ENCODE peak calls at places on chromosomes 13 and 19, in seven cellular contexts. G is Calu3; L is activated gamma-delta T cell treated with anti-CD3 and anti-CD28 coated beads, Interleukin-2, amount 50 U/mL, for 16 hours; K is NCI-H146; D is HCT116; F is transverse colon; E is GM12878. M is an unnamed sample.
A peak's percentile ranks its signal among the peaks of the same experiment; 100 is the strongest.

GRCh38 chr19:54684537-54684936 is 21.8 kb downstream of the LILRB4 start:
- DNase-seq in G (peak; percentile 37), L (no peak), K (no peak), D (no peak), F (no peak), E (no peak), M (no peak)

GRCh38 chr13:113001251-113002140 is 32.5 kb downstream of the MCF2L start:
- DNase-seq in G (peak; percentile 58), L (no peak), K (peak; percentile 92), D (no peak), F (peak; percentile 41), E (no peak), M (peak; percentile 55)

GRCh38 chr13:100547805-100548204 is 40.8 kb downstream of the GGACT start:
- DNase-seq in G (no peak), L (no peak), K (no peak), D (no peak), F (no peak), E (no peak), M (no peak)

GRCh38 chr19:1538978-1539377 is 15.1 kb downstream of the PLK5 start:
- DNase-seq in G (no peak), L (no peak), K (no peak), D (no peak), F (no peak), E (no peak), M (no peak)

GRCh38 chr19:55116232-55117062 is 990 bp downstream of the PPP1R12C start:
- DNase-seq in G (peak; percentile 28), L (peak; percentile 22), K (peak; percentile 31), D (no peak), F (peak; percentile 69), E (no peak), M (no peak)

GRCh38 chr13:80341098-80341701 is at the start of gene SPRY2:
- DNase-seq in G (peak; percentile 75), L (peak; percentile 36), K (peak; percentile 88), D (peak; percentile 68), F (peak; percentile 94), E (no peak), M (peak; percentile 93)

GRCh38 chr19:49718511-49718910 is 27.6 kb downstream of the CPT1C start:
- DNase-seq in G (no peak), L (no peak), K (no peak), D (no peak), F (no peak), E (no peak), M (no peak)

GRCh38 chr13:27283906-27284523 is 13.4 kb downstream of the RASL11A start:
- DNase-seq in G (peak; percentile 48), L (no peak), K (peak; percentile 34), D (peak; percentile 15), F (peak; percentile 21), E (no peak), M (no peak)

GRCh38 chr13:95233026-95233635 is 68.1 kb downstream of the ABCC4 start:
- DNase-seq in G (no peak), L (no peak), K (peak; percentile 21), D (no peak), F (no peak), E (no peak), M (no peak)

GRCh38 chr19:37706052-37706605 is 13.4 kb downstream of the ZNF607 start:
- DNase-seq in G (no peak), L (no peak), K (no peak), D (no peak), F (no peak), E (no peak), M (no peak)

GRCh38 chr19:30738047-30738446 is 365.9 kb downstream of the ZNF536 start:
- DNase-seq in G (no peak), L (no peak), K (no peak), D (no peak), F (no peak), E (no peak), M (no peak)

GRCh38 chr13:26310003-26310402 is 56.1 kb downstream of the CDK8 start:
- DNase-seq in G (no peak), L (no peak), K (no peak), D (no peak), F (no peak), E (no peak), M (no peak)

GRCh38 chr19:3269972-3270667 is 45.7 kb downstream of the CELF5 start:
- DNase-seq in G (no peak), L (no peak), K (no peak), D (no peak), F (no peak), E (no peak), M (no peak)

GRCh38 chr19:3556978-3557460 is 367 bp downstream of the MFSD12 start:
- DNase-seq in G (peak; percentile 67), L (peak; percentile 60), K (peak; percentile 46), D (no peak), F (peak; percentile 51), E (no peak), M (no peak)

GRCh38 chr13:38602261-38602660 is 84.6 kb upstream of the FREM2 start:
- DNase-seq in G (peak; percentile 16), L (no peak), K (no peak), D (no peak), F (no peak), E (no peak), M (no peak)

GRCh38 chr13:39224841-39225240 is 186.6 kb downstream of the NHLRC3 start:
- DNase-seq in G (no peak), L (no peak), K (no peak), D (no peak), F (no peak), E (no peak), M (no peak)

GRCh38 chr13:99656092-99656745 is 154.9 kb downstream of the TM9SF2 start:
- DNase-seq in G (peak; percentile 65), L (peak; percentile 76), K (peak; percentile 87), D (peak; percentile 55), F (peak; percentile 86), E (peak; percentile 40), M (peak; percentile 86)

GRCh38 chr13:50127017-50127725 is 111.9 kb downstream of the KCNRG start:
- DNase-seq in G (no peak), L (peak; percentile 36), K (no peak), D (no peak), F (peak; percentile 65), E (no peak), M (peak; percentile 45)

GRCh38 chr19:45271709-45272108 is 20.6 kb downstream of the MARK4 start:
- DNase-seq in G (no peak), L (no peak), K (no peak), D (no peak), F (no peak), E (no peak), M (no peak)

GRCh38 chr13:97225533-97225932 is 3.4 kb downstream of the MBNL2 start:
- DNase-seq in G (no peak), L (no peak), K (no peak), D (no peak), F (no peak), E (no peak), M (no peak)

GRCh38 chr13:97234236-97234635 is 12.1 kb downstream of the MBNL2 start:
- DNase-seq in G (no peak), L (no peak), K (no peak), D (no peak), F (peak; percentile 61), E (no peak), M (no peak)

GRCh38 chr19:18672606-18673337 is 10.7 kb upstream of the CRTC1 start:
- DNase-seq in G (no peak), L (no peak), K (peak; percentile 15), D (no peak), F (no peak), E (no peak), M (no peak)

GRCh38 chr19:40614595-40615411 is 13.6 kb downstream of the LTBP4 start:
- DNase-seq in G (peak; percentile 38), L (peak; percentile 79), K (peak; percentile 55), D (peak; percentile 87), F (peak; percentile 93), E (peak; percentile 35), M (peak; percentile 86)

GRCh38 chr13:110304256-110304655 is 2.7 kb downstream of the COL4A1 start:
- DNase-seq in G (no peak), L (no peak), K (no peak), D (no peak), F (no peak), E (no peak), M (no peak)

GRCh38 chr19:1764293-1764683 is 11.0 kb downstream of the ONECUT3 start:
- DNase-seq in G (no peak), L (no peak), K (no peak), D (no peak), F (no peak), E (no peak), M (no peak)

GRCh38 chr19:36482876-36483275 is 6.5 kb downstream of the ZNF566 start:
- DNase-seq in G (no peak), L (no peak), K (no peak), D (no peak), F (no peak), E (no peak), M (no peak)

GRCh38 chr19:3458229-3458555 is 22.1 kb downstream of the SMIM24 start:
- DNase-seq in G (no peak), L (no peak), K (no peak), D (no peak), F (no peak), E (no peak), M (no peak)

GRCh38 chr19:8575467-8575997 is 1.7 kb downstream of the MYO1F start:
- DNase-seq in G (no peak), L (peak; percentile 44), K (no peak), D (no peak), F (peak; percentile 38), E (no peak), M (no peak)

GRCh38 chr19:5665781-5666513 is 14.4 kb downstream of the MICOS13 start:
- DNase-seq in G (no peak), L (no peak), K (no peak), D (no peak), F (no peak), E (peak; percentile 20), M (no peak)

GRCh38 chr13:50576156-50576555 is 267.3 kb downstream of the DLEU7 start:
- DNase-seq in G (no peak), L (no peak), K (peak; percentile 86), D (no peak), F (peak; percentile 62), E (no peak), M (no peak)

GRCh38 chr19:1580957-1581356 is 11.7 kb downstream of the MBD3 start:
- DNase-seq in G (no peak), L (no peak), K (no peak), D (no peak), F (no peak), E (no peak), M (no peak)

GRCh38 chr13:57314897-57315520 is 148.0 kb downstream of the PRR20E start:
- DNase-seq in G (no peak), L (no peak), K (no peak), D (no peak), F (no peak), E (no peak), M (peak; percentile 27)

GRCh38 chr13:25901460-25902376 is 150.1 kb downstream of the SHISA2 start:
- DNase-seq in G (no peak), L (peak; percentile 17), K (no peak), D (no peak), F (no peak), E (peak; percentile 75), M (no peak)

GRCh38 chr13:20824762-20825161 is 51.0 kb upstream of the EEF1AKMT1 start:
- DNase-seq in G (no peak), L (no peak), K (no peak), D (no peak), F (no peak), E (no peak), M (no peak)

GRCh38 chr13:50460366-50460765 is 383.1 kb downstream of the DLEU7 start:
- DNase-seq in G (no peak), L (no peak), K (no peak), D (no peak), F (no peak), E (no peak), M (no peak)